ENCODE peak calls at places on chromosomes 1 and 21, in eight cellular contexts. One of them, this sample, is unnamed.

GRCh38 chr21:29237110-29238051 is 61.3 kb upstream of the BACH1 start:
- DNase-seq in stimulated activated naive CD8-positive, alpha-beta T cell treated with anti-CD3 and anti-CD28 coated beads, Interleukin-15, amount 100 ng/mL, for 72 hours: no peak
- DNase-seq in nucleus accumbens: no peak
- DNase-seq in progenitor cell of endocrine pancreas: no peak
- DNase-seq in A549: no peak
- DNase-seq in effector CD8-positive, alpha-beta T cell: no peak
- DNase-seq in GOT3: no peak
- DNase-seq in head of caudate nucleus: no peak
- DNase-seq in this sample: no peak

GRCh38 chr1:111127923-111128643 is 11.8 kb downstream of the DRAM2 start:
- DNase-seq in stimulated activated naive CD8-positive, alpha-beta T cell treated with anti-CD3 and anti-CD28 coated beads, Interleukin-15, amount 100 ng/mL, for 72 hours: no peak
- DNase-seq in nucleus accumbens: no peak
- DNase-seq in progenitor cell of endocrine pancreas: no peak
- DNase-seq in A549: no peak
- DNase-seq in effector CD8-positive, alpha-beta T cell: no peak
- DNase-seq in GOT3: no peak
- DNase-seq in head of caudate nucleus: no peak
- DNase-seq in this sample: no peak

GRCh38 chr1:30378991-30379581 is 344.3 kb downstream of the MATN1 start:
- DNase-seq in stimulated activated naive CD8-positive, alpha-beta T cell treated with anti-CD3 and anti-CD28 coated beads, Interleukin-15, amount 100 ng/mL, for 72 hours: no peak
- DNase-seq in nucleus accumbens: no peak
- DNase-seq in progenitor cell of endocrine pancreas: no peak
- DNase-seq in A549: no peak
- DNase-seq in effector CD8-positive, alpha-beta T cell: no peak
- DNase-seq in GOT3: peak; percentile 35
- DNase-seq in head of caudate nucleus: no peak
- DNase-seq in this sample: no peak

GRCh38 chr1:33455537-33456301 is 16.7 kb upstream of the ZSCAN20 start:
- DNase-seq in stimulated activated naive CD8-positive, alpha-beta T cell treated with anti-CD3 and anti-CD28 coated beads, Interleukin-15, amount 100 ng/mL, for 72 hours: peak; percentile 26
- DNase-seq in nucleus accumbens: no peak
- DNase-seq in progenitor cell of endocrine pancreas: no peak
- DNase-seq in A549: peak; percentile 69
- DNase-seq in effector CD8-positive, alpha-beta T cell: no peak
- DNase-seq in GOT3: no peak
- DNase-seq in head of caudate nucleus: peak; percentile 83
- DNase-seq in this sample: peak; percentile 36

GRCh38 chr1:88773540-88774150 is 89.6 kb downstream of the PKN2 start:
- DNase-seq in stimulated activated naive CD8-positive, alpha-beta T cell treated with anti-CD3 and anti-CD28 coated beads, Interleukin-15, amount 100 ng/mL, for 72 hours: no peak
- DNase-seq in nucleus accumbens: no peak
- DNase-seq in progenitor cell of endocrine pancreas: no peak
- DNase-seq in A549: peak; percentile 49
- DNase-seq in effector CD8-positive, alpha-beta T cell: no peak
- DNase-seq in GOT3: no peak
- DNase-seq in head of caudate nucleus: no peak
- DNase-seq in this sample: peak; percentile 36

GRCh38 chr1:56331892-56332567 is 247.3 kb downstream of the PLPP3 start:
- DNase-seq in stimulated activated naive CD8-positive, alpha-beta T cell treated with anti-CD3 and anti-CD28 coated beads, Interleukin-15, amount 100 ng/mL, for 72 hours: no peak
- DNase-seq in nucleus accumbens: no peak
- DNase-seq in progenitor cell of endocrine pancreas: no peak
- DNase-seq in A549: peak; percentile 21
- DNase-seq in effector CD8-positive, alpha-beta T cell: no peak
- DNase-seq in GOT3: no peak
- DNase-seq in head of caudate nucleus: no peak
- DNase-seq in this sample: no peak

GRCh38 chr1:94044290-94044790 is 76.6 kb downstream of the ABCA4 start:
- DNase-seq in stimulated activated naive CD8-positive, alpha-beta T cell treated with anti-CD3 and anti-CD28 coated beads, Interleukin-15, amount 100 ng/mL, for 72 hours: no peak
- DNase-seq in nucleus accumbens: no peak
- DNase-seq in progenitor cell of endocrine pancreas: peak; percentile 36
- DNase-seq in A549: no peak
- DNase-seq in effector CD8-positive, alpha-beta T cell: no peak
- DNase-seq in GOT3: no peak
- DNase-seq in head of caudate nucleus: peak; percentile 21
- DNase-seq in this sample: no peak

GRCh38 chr1:42949312-42950145 is 9.1 kb downstream of the SLC2A1 start:
- DNase-seq in stimulated activated naive CD8-positive, alpha-beta T cell treated with anti-CD3 and anti-CD28 coated beads, Interleukin-15, amount 100 ng/mL, for 72 hours: no peak
- DNase-seq in nucleus accumbens: no peak
- DNase-seq in progenitor cell of endocrine pancreas: no peak
- DNase-seq in A549: no peak
- DNase-seq in effector CD8-positive, alpha-beta T cell: no peak
- DNase-seq in GOT3: no peak
- DNase-seq in head of caudate nucleus: no peak
- DNase-seq in this sample: peak; percentile 14

GRCh38 chr1:42282024-42282579 is 52.9 kb downstream of the FOXJ3 start:
- DNase-seq in stimulated activated naive CD8-positive, alpha-beta T cell treated with anti-CD3 and anti-CD28 coated beads, Interleukin-15, amount 100 ng/mL, for 72 hours: no peak
- DNase-seq in nucleus accumbens: no peak
- DNase-seq in progenitor cell of endocrine pancreas: no peak
- DNase-seq in A549: no peak
- DNase-seq in effector CD8-positive, alpha-beta T cell: no peak
- DNase-seq in GOT3: no peak
- DNase-seq in head of caudate nucleus: no peak
- DNase-seq in this sample: no peak

GRCh38 chr21:32979598-32980268 is 46.0 kb upstream of the OLIG2 start:
- DNase-seq in stimulated activated naive CD8-positive, alpha-beta T cell treated with anti-CD3 and anti-CD28 coated beads, Interleukin-15, amount 100 ng/mL, for 72 hours: no peak
- DNase-seq in nucleus accumbens: no peak
- DNase-seq in progenitor cell of endocrine pancreas: no peak
- DNase-seq in A549: no peak
- DNase-seq in effector CD8-positive, alpha-beta T cell: no peak
- DNase-seq in GOT3: no peak
- DNase-seq in head of caudate nucleus: no peak
- DNase-seq in this sample: no peak

GRCh38 chr1:154276797-154277196 is 4.4 kb downstream of the HAX1 start:
- DNase-seq in stimulated activated naive CD8-positive, alpha-beta T cell treated with anti-CD3 and anti-CD28 coated beads, Interleukin-15, amount 100 ng/mL, for 72 hours: peak; percentile 13
- DNase-seq in nucleus accumbens: no peak
- DNase-seq in progenitor cell of endocrine pancreas: no peak
- DNase-seq in A549: no peak
- DNase-seq in effector CD8-positive, alpha-beta T cell: no peak
- DNase-seq in GOT3: no peak
- DNase-seq in head of caudate nucleus: no peak
- DNase-seq in this sample: peak; percentile 60

GRCh38 chr1:8395433-8395866 is 77.5 kb downstream of the SLC45A1 start:
- DNase-seq in stimulated activated naive CD8-positive, alpha-beta T cell treated with anti-CD3 and anti-CD28 coated beads, Interleukin-15, amount 100 ng/mL, for 72 hours: no peak
- DNase-seq in nucleus accumbens: no peak
- DNase-seq in progenitor cell of endocrine pancreas: no peak
- DNase-seq in A549: no peak
- DNase-seq in effector CD8-positive, alpha-beta T cell: no peak
- DNase-seq in GOT3: no peak
- DNase-seq in head of caudate nucleus: no peak
- DNase-seq in this sample: no peak

GRCh38 chr1:87826639-87827345 is 498.1 kb downstream of the LMO4 start:
- DNase-seq in stimulated activated naive CD8-positive, alpha-beta T cell treated with anti-CD3 and anti-CD28 coated beads, Interleukin-15, amount 100 ng/mL, for 72 hours: no peak
- DNase-seq in nucleus accumbens: no peak
- DNase-seq in progenitor cell of endocrine pancreas: no peak
- DNase-seq in A549: peak; percentile 4
- DNase-seq in effector CD8-positive, alpha-beta T cell: no peak
- DNase-seq in GOT3: no peak
- DNase-seq in head of caudate nucleus: no peak
- DNase-seq in this sample: no peak

GRCh38 chr1:13922440-13922839 is 222.5 kb downstream of the PRDM2 start:
- DNase-seq in stimulated activated naive CD8-positive, alpha-beta T cell treated with anti-CD3 and anti-CD28 coated beads, Interleukin-15, amount 100 ng/mL, for 72 hours: no peak
- DNase-seq in nucleus accumbens: no peak
- DNase-seq in progenitor cell of endocrine pancreas: no peak
- DNase-seq in A549: no peak
- DNase-seq in effector CD8-positive, alpha-beta T cell: no peak
- DNase-seq in GOT3: no peak
- DNase-seq in head of caudate nucleus: no peak
- DNase-seq in this sample: no peak

GRCh38 chr1:234584926-234585325 is 25.1 kb downstream of the IRF2BP2 start:
- DNase-seq in stimulated activated naive CD8-positive, alpha-beta T cell treated with anti-CD3 and anti-CD28 coated beads, Interleukin-15, amount 100 ng/mL, for 72 hours: no peak
- DNase-seq in nucleus accumbens: no peak
- DNase-seq in progenitor cell of endocrine pancreas: no peak
- DNase-seq in A549: no peak
- DNase-seq in effector CD8-positive, alpha-beta T cell: no peak
- DNase-seq in GOT3: no peak
- DNase-seq in head of caudate nucleus: no peak
- DNase-seq in this sample: no peak

GRCh38 chr1:168391759-168392681 is 111.3 kb downstream of the TBX19 start:
- DNase-seq in stimulated activated naive CD8-positive, alpha-beta T cell treated with anti-CD3 and anti-CD28 coated beads, Interleukin-15, amount 100 ng/mL, for 72 hours: no peak
- DNase-seq in nucleus accumbens: no peak
- DNase-seq in progenitor cell of endocrine pancreas: no peak
- DNase-seq in A549: peak; percentile 33
- DNase-seq in effector CD8-positive, alpha-beta T cell: no peak
- DNase-seq in GOT3: peak; percentile 53
- DNase-seq in head of caudate nucleus: no peak
- DNase-seq in this sample: no peak

GRCh38 chr1:38670544-38671122 is 188.9 kb downstream of the RRAGC start:
- DNase-seq in stimulated activated naive CD8-positive, alpha-beta T cell treated with anti-CD3 and anti-CD28 coated beads, Interleukin-15, amount 100 ng/mL, for 72 hours: no peak
- DNase-seq in nucleus accumbens: no peak
- DNase-seq in progenitor cell of endocrine pancreas: no peak
- DNase-seq in A549: no peak
- DNase-seq in effector CD8-positive, alpha-beta T cell: no peak
- DNase-seq in GOT3: no peak
- DNase-seq in head of caudate nucleus: no peak
- DNase-seq in this sample: no peak

GRCh38 chr1:39370602-39371001 is 120.8 kb upstream of the BMP8A start:
- DNase-seq in stimulated activated naive CD8-positive, alpha-beta T cell treated with anti-CD3 and anti-CD28 coated beads, Interleukin-15, amount 100 ng/mL, for 72 hours: no peak
- DNase-seq in nucleus accumbens: no peak
- DNase-seq in progenitor cell of endocrine pancreas: no peak
- DNase-seq in A549: no peak
- DNase-seq in effector CD8-positive, alpha-beta T cell: no peak
- DNase-seq in GOT3: no peak
- DNase-seq in head of caudate nucleus: no peak
- DNase-seq in this sample: no peak

GRCh38 chr1:110390692-110391232 is at the start of gene SLC16A4:
- DNase-seq in stimulated activated naive CD8-positive, alpha-beta T cell treated with anti-CD3 and anti-CD28 coated beads, Interleukin-15, amount 100 ng/mL, for 72 hours: no peak
- DNase-seq in nucleus accumbens: no peak
- DNase-seq in progenitor cell of endocrine pancreas: no peak
- DNase-seq in A549: peak; percentile 79
- DNase-seq in effector CD8-positive, alpha-beta T cell: no peak
- DNase-seq in GOT3: no peak
- DNase-seq in head of caudate nucleus: no peak
- DNase-seq in this sample: no peak

GRCh38 chr1:156936721-156937220 is 16.3 kb downstream of the LRRC71 start:
- DNase-seq in stimulated activated naive CD8-positive, alpha-beta T cell treated with anti-CD3 and anti-CD28 coated beads, Interleukin-15, amount 100 ng/mL, for 72 hours: no peak
- DNase-seq in nucleus accumbens: no peak
- DNase-seq in progenitor cell of endocrine pancreas: no peak
- DNase-seq in A549: no peak
- DNase-seq in effector CD8-positive, alpha-beta T cell: no peak
- DNase-seq in GOT3: no peak
- DNase-seq in head of caudate nucleus: no peak
- DNase-seq in this sample: no peak

GRCh38 chr1:26405281-26405915 is 5.2 kb upstream of the LIN28A start:
- DNase-seq in stimulated activated naive CD8-positive, alpha-beta T cell treated with anti-CD3 and anti-CD28 coated beads, Interleukin-15, amount 100 ng/mL, for 72 hours: no peak
- DNase-seq in nucleus accumbens: no peak
- DNase-seq in progenitor cell of endocrine pancreas: no peak
- DNase-seq in A549: no peak
- DNase-seq in effector CD8-positive, alpha-beta T cell: no peak
- DNase-seq in GOT3: no peak
- DNase-seq in head of caudate nucleus: no peak
- DNase-seq in this sample: no peak

This sample was measured in activated T-cell treated with anti-CD3 and anti-CD28 coated beads, Interleukin-2, amount 50 U/mL, for 48 hours.